ENCODE peak calls at places on chromosomes 11 and 22, in seven cellular contexts. Z is CD8-positive, alpha-beta T cell; Q is bronchial epithelial cell; T is mucosa of gallbladder; R is activated CD4-positive, alpha-beta T cell treated with anti-CD3 and anti-CD28 coated beads, Interleukin-2, amount 10 ng/mL, durations not matched to agents 24 days and 14 days; E is cardiac muscle cell; N is NCI-H1092 treated with DMSO at 0.1 percent for 48 hours. W is an unnamed sample.

GRCh38 chr11:991034-991433 is 45.5 kb downstream of the MUC6 start:
- DNase-seq in R (no peak), Q (no peak), T (no peak), Z (peak), N (no peak), E (no peak), W (no peak)

GRCh38 chr22:20792966-20793332 is 19.0 kb downstream of the SERPIND1 start:
- DNase-seq in Q (no peak), N (no peak), Z (no peak), E (peak), T (no peak), R (no peak), W (no peak)

GRCh38 chr11:64232182-64233018 is 2.0 kb upstream of the VEGFB start:
- DNase-seq in T (no peak), Z (peak), N (no peak), Q (no peak), R (no peak), E (no peak), W (no peak)

GRCh38 chr11:68338041-68338800 is 25.8 kb downstream of the LRP5 start:
- DNase-seq in Q (peak), N (no peak), R (no peak), Z (no peak), E (no peak), T (no peak), W (peak)

GRCh38 chr11:32555885-32556284 is 27.7 kb upstream of the EIF3M start:
- DNase-seq in R (no peak), T (no peak), E (no peak), Q (no peak), Z (no peak), N (no peak), W (no peak)

GRCh38 chr22:37353839-37354238 is 71.5 kb downstream of the CYTH4 start:
- DNase-seq in R (no peak), E (no peak), Q (peak), Z (no peak), N (no peak), T (no peak), W (no peak)

GRCh38 chr22:35510481-35510934 is 30.1 kb upstream of the RASD2 start:
- DNase-seq in E (no peak), R (no peak), Z (no peak), N (no peak), Q (peak), T (no peak), W (no peak)

GRCh38 chr22:26404851-26405357 is 24.2 kb upstream of the ASPHD2 start:
- DNase-seq in N (no peak), T (no peak), Q (no peak), R (no peak), Z (no peak), E (no peak), W (no peak)

GRCh38 chr22:44571566-44572413 is 73.8 kb upstream of the RTL6 start:
- DNase-seq in E (no peak), Q (no peak), N (no peak), R (no peak), T (no peak), Z (no peak), W (no peak)